ENCODE peak calls at places on chromosomes 11 and 22, in eight cellular contexts. E is left ventricle myocardium inferior, P is esophagus squamous epithelium, H is cardiac muscle cell, W is right lobe of liver, Q is fibroblast of lung, Z is left lung, S is aorta. M is an unnamed sample. For H3K4me1 and H3K36me3, the result is how much of the 10 kb centered on the place peaks cover.

GRCh38 chr11:117146521-117146920 is 2.4 kb downstream of the PAFAH1B2 start:
- DNase-seq in E (no peak), P (no peak), H (no peak), W (no peak), Q (peak), Z (no peak), S (no peak), M (no peak)

GRCh38 chr22:27554106-27554814 is 247.3 kb downstream of the MN1 start:
- DNase-seq in E (no peak), P (no peak), H (no peak), W (no peak), Q (peak), Z (no peak), S (no peak), M (no peak)

GRCh38 chr11:62431171-62431895 is 12.5 kb downstream of the SCGB1A1 start:
- DNase-seq in E (no peak), P (no peak), H (no peak), W (no peak), Q (peak), Z (no peak), S (no peak), M (no peak)

GRCh38 chr11:20053572-20053971 is 106.7 kb downstream of the DBX1 start:
- DNase-seq in E (no peak), P (no peak), H (no peak), W (no peak), Q (no peak), Z (no peak), S (no peak), M (no peak)

GRCh38 chr11:113465786-113466185 is 9.4 kb downstream of the DRD2 start:
- DNase-seq in E (no peak), P (no peak), H (no peak), W (no peak), Q (no peak), Z (no peak), S (no peak), M (no peak)

GRCh38 chr11:32704775-32705174 is 89.7 kb downstream of the CCDC73 start:
- DNase-seq in E (no peak), P (no peak), H (no peak), W (no peak), Q (no peak), Z (no peak), S (no peak), M (no peak)

GRCh38 chr11:20024172-20024935 is 135.9 kb downstream of the DBX1 start:
- DNase-seq in E (no peak), P (no peak), H (no peak), W (no peak), Q (no peak), Z (no peak), S (no peak), M (no peak)

GRCh38 chr11:112889446-112889845 is 71.8 kb upstream of the NCAM1 start:
- DNase-seq in E (no peak), P (no peak), H (no peak), W (no peak), Q (no peak), Z (no peak), S (no peak), M (no peak)

GRCh38 chr11:65565624-65566453 is 4.4 kb upstream of the ZNRD2 start:
- DNase-seq in E (no peak), P (no peak), H (no peak), W (no peak), Q (peak), Z (no peak), S (no peak), M (peak)

GRCh38 chr11:130314184-130314748 is 451 bp downstream of the ZBTB44 start:
- DNase-seq in E (peak), P (peak), H (peak), W (peak), Q (peak), Z (peak), S (peak), M (peak)

GRCh38 chr11:76695767-76696166 is 25.2 kb upstream of the LRRC32 start:
- DNase-seq in E (no peak), P (no peak), H (no peak), W (no peak), Q (no peak), Z (no peak), S (no peak), M (no peak)

GRCh38 chr11:77497368-77497767 is 23.5 kb upstream of the PAK1 start:
- DNase-seq in E (no peak), P (no peak), H (no peak), W (no peak), Q (no peak), Z (no peak), S (no peak), M (no peak)

GRCh38 chr11:47330002-47330911 is 22.2 kb downstream of the MYBPC3 start:
- DNase-seq in E (no peak), P (no peak), H (no peak), W (peak), Q (no peak), Z (no peak), S (peak), M (no peak)

GRCh38 chr11:87295237-87295636 is 257.5 kb downstream of the TMEM135 start:
- DNase-seq in E (no peak), P (no peak), H (no peak), W (no peak), Q (no peak), Z (no peak), S (no peak), M (no peak)

GRCh38 chr11:9783986-9784385 is 120.1 kb downstream of the SWAP70 start:
- DNase-seq in E (no peak), P (no peak), H (no peak), W (no peak), Q (no peak), Z (no peak), S (no peak), M (no peak)

GRCh38 chr22:30212996-30213441 is 33.5 kb downstream of the LIF start:
- DNase-seq in E (no peak), P (no peak), H (no peak), W (no peak), Q (no peak), Z (no peak), S (peak), M (no peak)
- H3K4me1 ChIP-seq in E (under half), P (under half), H (under half), W (under half), Q (under half), Z (under half), S (under half), M (under half)

GRCh38 chr11:34114014-34114413 is 8.6 kb downstream of the NAT10 start:
- DNase-seq in E (no peak), P (no peak), H (no peak), W (no peak), Q (no peak), Z (no peak), S (no peak), M (no peak)
- H3K36me3 ChIP-seq in E (half or more), P (under half), H (half or more), W (under half), Q (under half), Z (half or more), S (under half), M (half or more)

GRCh38 chr22:40709752-40710413 is 30.6 kb downstream of the MCHR1 start:
- DNase-seq in E (peak), P (no peak), H (no peak), W (no peak), Q (no peak), Z (peak), S (peak), M (no peak)
- H3K27ac ChIP-seq in E (peak), P (peak), H (no peak), W (no peak), Q (peak), Z (peak), S (no peak), M (no peak)

GRCh38 chr22:33821290-33821689 is 99.0 kb downstream of the LARGE1 start:
- DNase-seq in E (no peak), P (no peak), H (no peak), W (no peak), Q (peak), Z (no peak), S (no peak), M (no peak)
- H3K4me1 ChIP-seq in E (under half), P (under half), H (under half), W (under half), Q (under half), Z (under half), S (under half), M (under half)

GRCh38 chr11:60930394-60930793 is 6.1 kb downstream of the TMEM132A start:
- DNase-seq in E (no peak), P (no peak), H (no peak), W (no peak), Q (no peak), Z (no peak), S (no peak), M (no peak)

GRCh38 chr11:60931897-60932296 is 7.6 kb downstream of the TMEM132A start:
- DNase-seq in E (no peak), P (no peak), H (no peak), W (no peak), Q (no peak), Z (no peak), S (no peak), M (no peak)

GRCh38 chr11:60928563-60929001 is 4.3 kb downstream of the TMEM132A start:
- DNase-seq in E (no peak), P (no peak), H (no peak), W (no peak), Q (no peak), Z (peak), S (no peak), M (no peak)

GRCh38 chr11:60927600-60927999 is 3.3 kb downstream of the TMEM132A start:
- DNase-seq in E (no peak), P (no peak), H (no peak), W (no peak), Q (no peak), Z (peak), S (no peak), M (no peak)

GRCh38 chr11:60929774-60930173 is 5.5 kb downstream of the TMEM132A start:
- DNase-seq in E (no peak), P (no peak), H (no peak), W (no peak), Q (no peak), Z (no peak), S (no peak), M (no peak)
- H3K36me3 ChIP-seq in E (under half), P (under half), H (under half), W (under half), Q (under half), Z (under half), S (under half), M (under half)

DNA sequence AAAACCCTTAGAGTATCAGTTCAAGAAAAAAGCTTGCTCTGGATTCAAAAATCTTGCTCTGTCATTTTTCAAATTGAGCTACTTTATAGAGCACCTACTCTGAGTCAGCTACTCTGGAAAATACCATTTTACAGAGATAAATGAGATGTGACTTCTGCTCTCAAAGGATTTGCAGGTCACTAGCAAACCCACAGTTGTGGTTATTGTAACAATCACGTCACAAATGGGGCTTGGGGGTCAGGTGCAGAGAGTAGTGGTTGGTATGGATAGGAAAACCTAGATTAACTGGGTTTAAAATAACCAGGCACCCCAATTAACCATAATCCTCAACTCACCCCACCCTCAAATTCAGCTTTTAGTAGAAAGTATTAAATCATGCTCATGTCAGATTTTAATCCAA is 52.3 kb downstream of the MSANTD4 start:
- DNase-seq in E (no peak), P (no peak), H (no peak), W (no peak), Q (no peak), Z (no peak), S (no peak), M (no peak)
- H3K27ac ChIP-seq in E (no peak), P (no peak), H (no peak), W (no peak), Q (no peak), Z (no peak), S (no peak), M (no peak)

DNA sequence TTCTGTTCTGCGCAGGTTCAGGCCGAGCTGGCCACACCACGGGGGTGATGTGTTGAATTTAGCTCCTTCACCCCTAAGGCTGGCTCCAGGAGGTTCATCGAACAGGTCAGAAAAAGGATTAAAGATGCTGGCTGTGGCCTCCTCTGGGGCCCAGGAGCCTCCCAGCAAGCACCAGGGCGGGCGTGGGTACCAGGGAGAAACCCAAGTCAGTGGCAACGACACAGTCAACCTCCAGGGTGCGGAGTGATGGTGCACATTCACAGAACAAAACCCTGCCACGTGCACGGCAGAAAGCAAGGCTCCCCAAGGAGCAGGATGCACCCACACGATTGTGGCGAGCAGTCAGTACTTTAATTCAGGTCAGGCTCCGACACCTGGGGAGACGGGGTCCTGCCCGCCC is 10.8 kb downstream of the C11orf24 start:
- DNase-seq in E (no peak), P (no peak), H (no peak), W (no peak), Q (no peak), Z (no peak), S (no peak), M (no peak)
- H3K4me1 ChIP-seq in E (under half), P (under half), H (under half), W (under half), Q (under half), Z (under half), S (under half), M (under half)